ENCODE peak calls at places on chromosomes 7 and 10, in nine cellular contexts. D is pons; R is Daoy; H is CD4-positive, CD25-positive, alpha-beta regulatory T cell; P is body of pancreas; I is Peyer's patch; K is lung microvascular endothelial cell; N is bronchial epithelial cell; X is HCEC 1CT. V is an unnamed sample.

GRCh38 chr10:103663802-103664201 is 170.3 kb downstream of the NEURL1 start:
- DNase-seq in N (no peak), K (no peak), H (no peak), X (no peak), D (peak), I (peak), R (no peak), P (peak), V (no peak)

GRCh38 chr10:85177767-85178166 is 849.4 kb downstream of the CCSER2 start:
- DNase-seq in X (no peak), R (no peak), K (no peak), D (no peak), P (no peak), N (no peak), H (no peak), I (no peak), V (no peak)

GRCh38 chr7:157008206-157009169 is 2.0 kb downstream of the MNX1 start:
- DNase-seq in X (no peak), R (no peak), H (no peak), I (no peak), D (peak), N (no peak), P (no peak), K (no peak), V (no peak)

GRCh38 chr10:13858709-13859108 is 271.9 kb downstream of the PRPF18 start:
- DNase-seq in H (no peak), D (no peak), N (no peak), P (no peak), X (no peak), R (no peak), K (no peak), I (no peak), V (no peak)

GRCh38 chr7:142301923-142302550 is 44.2 kb upstream of the PRSS58 start:
- DNase-seq in H (no peak), I (no peak), N (peak), K (peak), R (no peak), P (no peak), D (no peak), X (peak), V (no peak)

GRCh38 chr7:21469894-21470293 is 42.0 kb downstream of the SP4 start:
- DNase-seq in K (no peak), I (no peak), P (no peak), N (peak), D (no peak), R (no peak), H (no peak), X (no peak), V (no peak)

GRCh38 chr7:75010036-75010435 is 45.5 kb downstream of the CASTOR2 start:
- DNase-seq in D (no peak), K (no peak), I (no peak), P (no peak), R (no peak), X (no peak), N (no peak), H (no peak), V (no peak)

GRCh38 chr7:47601119-47601880 is 19.4 kb upstream of the TNS3 start:
- DNase-seq in D (no peak), K (peak), N (peak), P (no peak), H (no peak), X (peak), R (peak), I (no peak), V (no peak)

GRCh38 chr7:90209776-90210175 is 1.8 kb upstream of the STEAP2 start:
- DNase-seq in K (no peak), X (peak), D (no peak), N (peak), P (no peak), I (no peak), R (peak), H (no peak), V (no peak)

GRCh38 chr10:6218692-6219493 is 16.2 kb downstream of the PFKFB3 start:
- DNase-seq in X (no peak), H (no peak), D (no peak), R (peak), I (no peak), N (peak), P (no peak), K (no peak), V (no peak)

GRCh38 chr7:130441408-130441854 is 615 bp upstream of the CEP41 start:
- DNase-seq in K (peak), H (no peak), N (peak), D (peak), X (peak), I (no peak), R (peak), P (peak), V (no peak)

GRCh38 chr10:93916257-93917063 is 22.7 kb downstream of the SLC35G1 start:
- DNase-seq in I (no peak), H (no peak), D (peak), K (peak), P (no peak), R (no peak), N (peak), X (peak), V (no peak)

V was measured in left colon.